ENCODE peak calls at places on chromosomes 13 and 19, in eight cellular contexts. One of them, this sample, is unnamed.
A peak's percentile ranks its signal among the peaks of the same experiment; 100 is the strongest.

GRCh38 chr13:95509521-95510315 is 42.8 kb upstream of the CLDN10 start:
- DNase-seq in AG04449: no peak
- DNase-seq in heart right ventricle: no peak
- DNase-seq in Peyer's patch: no peak
- DNase-seq in HCT116: no peak
- DNase-seq in sigmoid colon: no peak
- DNase-seq in astrocyte of the spinal cord: peak; percentile 64
- DNase-seq in IMR-90: peak; percentile 10
- DNase-seq in this sample: no peak

GRCh38 chr13:48626077-48626449 is 27.7 kb upstream of the CYSLTR2 start:
- DNase-seq in heart right ventricle: peak; percentile 48
- DNase-seq in sigmoid colon: no peak
- DNase-seq in astrocyte of the spinal cord: peak; percentile 6
- DNase-seq in IMR-90: peak; percentile 53
- DNase-seq in Peyer's patch: no peak
- DNase-seq in AG04449: no peak
- DNase-seq in HCT116: no peak
- DNase-seq in this sample: peak; percentile 89

GRCh38 chr19:29858000-29858596 is 46.3 kb downstream of the CCNE1 start:
- DNase-seq in astrocyte of the spinal cord: no peak
- DNase-seq in heart right ventricle: no peak
- DNase-seq in sigmoid colon: peak; percentile 59
- DNase-seq in HCT116: no peak
- DNase-seq in IMR-90: no peak
- DNase-seq in Peyer's patch: no peak
- DNase-seq in AG04449: no peak
- DNase-seq in this sample: no peak

GRCh38 chr19:1102407-1103106 is 1.2 kb upstream of the GPX4 start:
- DNase-seq in AG04449: peak; percentile 98
- DNase-seq in astrocyte of the spinal cord: peak; percentile 99
- DNase-seq in sigmoid colon: no peak
- DNase-seq in heart right ventricle: no peak
- DNase-seq in HCT116: peak; percentile 95
- DNase-seq in IMR-90: peak; percentile 100
- DNase-seq in Peyer's patch: no peak
- DNase-seq in this sample: peak; percentile 99

GRCh38 chr19:52988506-52988905 is 25.2 kb upstream of the ERVV-1 start:
- DNase-seq in HCT116: no peak
- DNase-seq in heart right ventricle: no peak
- DNase-seq in astrocyte of the spinal cord: no peak
- DNase-seq in sigmoid colon: no peak
- DNase-seq in Peyer's patch: no peak
- DNase-seq in AG04449: no peak
- DNase-seq in IMR-90: no peak
- DNase-seq in this sample: no peak

GRCh38 chr13:40318366-40318765 is 348.1 kb downstream of the FOXO1 start:
- DNase-seq in sigmoid colon: no peak
- DNase-seq in astrocyte of the spinal cord: no peak
- DNase-seq in IMR-90: no peak
- DNase-seq in AG04449: no peak
- DNase-seq in heart right ventricle: peak; percentile 61
- DNase-seq in HCT116: no peak
- DNase-seq in Peyer's patch: peak; percentile 25
- DNase-seq in this sample: no peak

GRCh38 chr13:94411747-94412146 is 67.7 kb downstream of the DCT start:
- DNase-seq in AG04449: no peak
- DNase-seq in HCT116: no peak
- DNase-seq in sigmoid colon: no peak
- DNase-seq in astrocyte of the spinal cord: no peak
- DNase-seq in Peyer's patch: no peak
- DNase-seq in heart right ventricle: no peak
- DNase-seq in IMR-90: no peak
- DNase-seq in this sample: no peak

GRCh38 chr19:10268077-10268476 is 2.8 kb upstream of the ICAM1 start:
- DNase-seq in HCT116: no peak
- DNase-seq in heart right ventricle: no peak
- DNase-seq in astrocyte of the spinal cord: no peak
- DNase-seq in Peyer's patch: no peak
- DNase-seq in AG04449: no peak
- DNase-seq in IMR-90: no peak
- DNase-seq in sigmoid colon: no peak
- DNase-seq in this sample: no peak

GRCh38 chr13:95191821-95192220 is 109.4 kb downstream of the ABCC4 start:
- DNase-seq in heart right ventricle: peak; percentile 56
- DNase-seq in HCT116: peak; percentile 45
- DNase-seq in astrocyte of the spinal cord: peak; percentile 82
- DNase-seq in IMR-90: peak; percentile 74
- DNase-seq in AG04449: peak; percentile 36
- DNase-seq in sigmoid colon: peak; percentile 87
- DNase-seq in Peyer's patch: peak; percentile 69
- DNase-seq in this sample: no peak

GRCh38 chr19:31625056-31625455 is 275.8 kb upstream of the TSHZ3 start:
- DNase-seq in heart right ventricle: no peak
- DNase-seq in astrocyte of the spinal cord: no peak
- DNase-seq in AG04449: no peak
- DNase-seq in Peyer's patch: no peak
- DNase-seq in sigmoid colon: no peak
- DNase-seq in IMR-90: no peak
- DNase-seq in HCT116: no peak
- DNase-seq in this sample: no peak

GRCh38 chr19:11447347-11448262 is 12.2 kb downstream of the PRKCSH start:
- DNase-seq in heart right ventricle: no peak
- DNase-seq in astrocyte of the spinal cord: no peak
- DNase-seq in AG04449: no peak
- DNase-seq in sigmoid colon: no peak
- DNase-seq in Peyer's patch: no peak
- DNase-seq in HCT116: no peak
- DNase-seq in IMR-90: no peak
- DNase-seq in this sample: no peak

GRCh38 chr19:11446271-11446651 is 10.8 kb downstream of the PRKCSH start:
- DNase-seq in astrocyte of the spinal cord: no peak
- DNase-seq in heart right ventricle: no peak
- DNase-seq in Peyer's patch: no peak
- DNase-seq in IMR-90: no peak
- DNase-seq in sigmoid colon: no peak
- DNase-seq in HCT116: no peak
- DNase-seq in AG04449: no peak
- DNase-seq in this sample: no peak

GRCh38 chr19:11448410-11448809 is 13.0 kb downstream of the PRKCSH start:
- DNase-seq in IMR-90: no peak
- DNase-seq in sigmoid colon: no peak
- DNase-seq in HCT116: no peak
- DNase-seq in astrocyte of the spinal cord: no peak
- DNase-seq in AG04449: no peak
- DNase-seq in Peyer's patch: no peak
- DNase-seq in heart right ventricle: no peak
- DNase-seq in this sample: no peak

GRCh38 chr19:11445141-11445540 is 9.7 kb downstream of the PRKCSH start:
- DNase-seq in IMR-90: no peak
- DNase-seq in AG04449: no peak
- DNase-seq in Peyer's patch: no peak
- DNase-seq in heart right ventricle: no peak
- DNase-seq in HCT116: no peak
- DNase-seq in astrocyte of the spinal cord: no peak
- DNase-seq in sigmoid colon: no peak
- DNase-seq in this sample: no peak

GRCh38 chr19:11446652-11447301 is 11.3 kb downstream of the PRKCSH start:
- DNase-seq in HCT116: no peak
- DNase-seq in heart right ventricle: peak; percentile 39
- DNase-seq in sigmoid colon: peak; percentile 78
- DNase-seq in astrocyte of the spinal cord: no peak
- DNase-seq in IMR-90: no peak
- DNase-seq in AG04449: no peak
- DNase-seq in Peyer's patch: peak; percentile 37
- DNase-seq in this sample: no peak
- TF ChIP-seq CTCF in HCT116: peak; percentile 90
- TF ChIP-seq CTCF in heart right ventricle: peak; percentile 76
- TF ChIP-seq CTCF in sigmoid colon: peak; percentile 67
- TF ChIP-seq CTCF in astrocyte of the spinal cord: peak; percentile 76
- TF ChIP-seq CTCF in IMR-90: peak; percentile 70
- TF ChIP-seq CTCF in AG04449: peak; percentile 84
- TF ChIP-seq CTCF in Peyer's patch: peak; percentile 75
- TF ChIP-seq CTCF in this sample: peak; percentile 86

DNA sequence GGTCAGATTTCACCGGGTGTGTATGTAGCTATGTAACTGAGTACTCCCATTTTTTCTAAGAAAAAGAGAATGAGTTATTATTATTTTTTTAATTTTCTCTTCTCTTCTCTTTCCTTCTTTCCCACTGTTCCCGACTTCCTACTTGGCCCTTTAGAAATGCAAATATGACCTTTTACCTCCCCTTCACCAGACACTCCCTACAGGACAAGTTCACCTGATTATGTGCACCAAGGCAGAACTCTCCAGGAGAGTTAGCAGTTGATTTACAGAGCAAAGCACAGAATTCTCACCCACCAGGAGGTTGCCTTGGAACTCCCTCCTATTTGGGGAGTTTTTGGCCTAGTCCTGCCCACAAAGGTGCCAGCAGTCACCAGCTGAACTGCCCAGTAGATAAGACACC is 49.5 kb upstream of the GPR12 start:
- DNase-seq in astrocyte of the spinal cord: no peak
- DNase-seq in sigmoid colon: no peak
- DNase-seq in IMR-90: no peak
- DNase-seq in heart right ventricle: no peak
- DNase-seq in Peyer's patch: no peak
- DNase-seq in AG04449: no peak
- DNase-seq in HCT116: no peak
- DNase-seq in this sample: no peak
- H3K4me3 ChIP-seq in astrocyte of the spinal cord: no peak overlapping the region
- H3K4me3 ChIP-seq in sigmoid colon: no peak overlapping the region
- H3K4me3 ChIP-seq in IMR-90: no peak overlapping the region
- H3K4me3 ChIP-seq in heart right ventricle: no peak overlapping the region
- H3K4me3 ChIP-seq in Peyer's patch: no peak overlapping the region
- H3K4me3 ChIP-seq in AG04449: no peak overlapping the region
- H3K4me3 ChIP-seq in HCT116: no peak overlapping the region
- H3K4me3 ChIP-seq in this sample: no peak overlapping the region

DNA sequence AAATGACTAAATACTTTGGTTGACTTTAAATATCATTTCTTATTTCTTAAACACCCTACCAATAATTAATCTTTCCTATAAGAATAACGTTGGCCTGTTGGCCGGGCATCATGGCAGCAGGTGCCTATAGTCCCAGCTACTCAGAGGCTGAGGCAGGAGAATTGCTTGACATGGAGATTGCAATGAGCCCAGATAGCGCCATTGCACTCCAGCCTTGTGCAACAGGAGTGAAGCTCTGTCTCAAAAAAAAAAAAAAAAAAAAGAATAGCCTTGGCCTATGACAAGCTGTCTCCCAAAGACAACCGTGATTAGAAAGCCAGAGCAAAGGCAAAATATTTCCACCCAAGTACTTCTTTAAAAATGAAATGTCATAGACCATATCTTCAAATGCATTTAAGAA is 24.5 kb upstream of the KCTD4 start:
- DNase-seq in Peyer's patch: no peak
- DNase-seq in astrocyte of the spinal cord: no peak
- DNase-seq in HCT116: no peak
- DNase-seq in AG04449: no peak
- DNase-seq in IMR-90: no peak
- DNase-seq in sigmoid colon: no peak
- DNase-seq in heart right ventricle: no peak
- DNase-seq in this sample: no peak
- TF ChIP-seq CTCF in Peyer's patch: no peak
- TF ChIP-seq CTCF in astrocyte of the spinal cord: no peak
- TF ChIP-seq CTCF in HCT116: no peak
- TF ChIP-seq CTCF in AG04449: no peak
- TF ChIP-seq CTCF in IMR-90: no peak
- TF ChIP-seq CTCF in sigmoid colon: no peak
- TF ChIP-seq CTCF in heart right ventricle: no peak
- TF ChIP-seq CTCF in this sample: no peak

GRCh38 chr13:45749026-45749759 is 47.1 kb downstream of the CBY2 start:
- DNase-seq in Peyer's patch: no peak
- DNase-seq in IMR-90: no peak
- DNase-seq in astrocyte of the spinal cord: no peak
- DNase-seq in AG04449: no peak
- DNase-seq in sigmoid colon: no peak
- DNase-seq in HCT116: no peak
- DNase-seq in heart right ventricle: no peak
- DNase-seq in this sample: no peak

GRCh38 chr13:45750566-45750965 is 48.4 kb downstream of the CBY2 start:
- DNase-seq in heart right ventricle: no peak
- DNase-seq in Peyer's patch: no peak
- DNase-seq in sigmoid colon: no peak
- DNase-seq in astrocyte of the spinal cord: no peak
- DNase-seq in HCT116: no peak
- DNase-seq in AG04449: no peak
- DNase-seq in IMR-90: no peak
- DNase-seq in this sample: no peak

GRCh38 chr13:45742985-45743384 is 40.9 kb downstream of the CBY2 start:
- DNase-seq in IMR-90: no peak
- DNase-seq in AG04449: no peak
- DNase-seq in Peyer's patch: no peak
- DNase-seq in HCT116: no peak
- DNase-seq in heart right ventricle: no peak
- DNase-seq in sigmoid colon: no peak
- DNase-seq in astrocyte of the spinal cord: no peak
- DNase-seq in this sample: no peak

GRCh38 chr13:45747071-45747470 is 45.0 kb downstream of the CBY2 start:
- DNase-seq in heart right ventricle: no peak
- DNase-seq in AG04449: no peak
- DNase-seq in Peyer's patch: no peak
- DNase-seq in astrocyte of the spinal cord: no peak
- DNase-seq in HCT116: no peak
- DNase-seq in IMR-90: no peak
- DNase-seq in sigmoid colon: no peak
- DNase-seq in this sample: no peak

GRCh38 chr13:45744979-45745378 is 42.9 kb downstream of the CBY2 start:
- DNase-seq in sigmoid colon: no peak
- DNase-seq in HCT116: no peak
- DNase-seq in heart right ventricle: no peak
- DNase-seq in AG04449: no peak
- DNase-seq in IMR-90: no peak
- DNase-seq in Peyer's patch: no peak
- DNase-seq in astrocyte of the spinal cord: no peak
- DNase-seq in this sample: no peak
- H3K4me3 ChIP-seq in sigmoid colon: no peak overlapping the region
- H3K4me3 ChIP-seq in HCT116: no peak overlapping the region
- H3K4me3 ChIP-seq in heart right ventricle: no peak overlapping the region
- H3K4me3 ChIP-seq in AG04449: no peak overlapping the region
- H3K4me3 ChIP-seq in IMR-90: no peak overlapping the region
- H3K4me3 ChIP-seq in Peyer's patch: no peak overlapping the region
- H3K4me3 ChIP-seq in astrocyte of the spinal cord: no peak overlapping the region
- H3K4me3 ChIP-seq in this sample: no peak overlapping the region